ENCODE peak calls at places on chromosome 18, in ten cellular contexts. One of them, this sample, is unnamed.

GRCh38 chr18:23992119-23992940 is 22.2 kb upstream of the TTC39C start:
- DNase-seq in mesendoderm: no peak
- DNase-seq in foreskin fibroblast: no peak
- DNase-seq in activated CD8-positive, alpha-beta memory T cell treated with anti-CD3 and anti-CD28 coated beads for 24 hours: no peak
- DNase-seq in cardiac fibroblast: no peak
- DNase-seq in astrocyte of the spinal cord: peak; percentile 56
- DNase-seq in NCI-H774: peak; percentile 32
- DNase-seq in hepatocyte: no peak
- DNase-seq in T-helper 17 cell: peak; percentile 59
- DNase-seq in GM10248: no peak
- DNase-seq in this sample: peak; percentile 76

GRCh38 chr18:32300914-32301313 is 111.1 kb downstream of the MEP1B start:
- DNase-seq in mesendoderm: no peak
- DNase-seq in foreskin fibroblast: peak; percentile 72
- DNase-seq in activated CD8-positive, alpha-beta memory T cell treated with anti-CD3 and anti-CD28 coated beads for 24 hours: no peak
- DNase-seq in cardiac fibroblast: peak; percentile 84
- DNase-seq in astrocyte of the spinal cord: no peak
- DNase-seq in NCI-H774: no peak
- DNase-seq in hepatocyte: no peak
- DNase-seq in T-helper 17 cell: no peak
- DNase-seq in GM10248: no peak
- DNase-seq in this sample: no peak

GRCh38 chr18:31619291-31619690 is 27.6 kb downstream of the TTR start:
- DNase-seq in mesendoderm: no peak
- DNase-seq in foreskin fibroblast: no peak
- DNase-seq in activated CD8-positive, alpha-beta memory T cell treated with anti-CD3 and anti-CD28 coated beads for 24 hours: no peak
- DNase-seq in cardiac fibroblast: no peak
- DNase-seq in astrocyte of the spinal cord: no peak
- DNase-seq in NCI-H774: no peak
- DNase-seq in hepatocyte: no peak
- DNase-seq in T-helper 17 cell: no peak
- DNase-seq in GM10248: no peak
- DNase-seq in this sample: no peak

GRCh38 chr18:62324355-62324828 is 718 bp upstream of the TNFRSF11A start:
- DNase-seq in mesendoderm: peak; percentile 32
- DNase-seq in foreskin fibroblast: peak; percentile 25
- DNase-seq in activated CD8-positive, alpha-beta memory T cell treated with anti-CD3 and anti-CD28 coated beads for 24 hours: no peak
- DNase-seq in cardiac fibroblast: no peak
- DNase-seq in astrocyte of the spinal cord: no peak
- DNase-seq in NCI-H774: no peak
- DNase-seq in hepatocyte: no peak
- DNase-seq in T-helper 17 cell: no peak
- DNase-seq in GM10248: no peak
- DNase-seq in this sample: no peak

GRCh38 chr18:63089041-63089440 is 230.5 kb downstream of the BCL2 start:
- DNase-seq in mesendoderm: no peak
- DNase-seq in foreskin fibroblast: no peak
- DNase-seq in activated CD8-positive, alpha-beta memory T cell treated with anti-CD3 and anti-CD28 coated beads for 24 hours: no peak
- DNase-seq in cardiac fibroblast: no peak
- DNase-seq in astrocyte of the spinal cord: no peak
- DNase-seq in NCI-H774: no peak
- DNase-seq in hepatocyte: no peak
- DNase-seq in T-helper 17 cell: no peak
- DNase-seq in GM10248: no peak
- DNase-seq in this sample: no peak

GRCh38 chr18:9823805-9824473 is 61.8 kb upstream of the TXNDC2 start:
- DNase-seq in mesendoderm: no peak
- DNase-seq in foreskin fibroblast: peak; percentile 35
- DNase-seq in activated CD8-positive, alpha-beta memory T cell treated with anti-CD3 and anti-CD28 coated beads for 24 hours: no peak
- DNase-seq in cardiac fibroblast: no peak
- DNase-seq in astrocyte of the spinal cord: peak; percentile 87
- DNase-seq in NCI-H774: no peak
- DNase-seq in hepatocyte: no peak
- DNase-seq in T-helper 17 cell: no peak
- DNase-seq in GM10248: no peak
- DNase-seq in this sample: peak; percentile 54

GRCh38 chr18:58102875-58103274 is 58.8 kb downstream of the NEDD4L start:
- DNase-seq in mesendoderm: no peak
- DNase-seq in foreskin fibroblast: no peak
- DNase-seq in activated CD8-positive, alpha-beta memory T cell treated with anti-CD3 and anti-CD28 coated beads for 24 hours: no peak
- DNase-seq in cardiac fibroblast: no peak
- DNase-seq in astrocyte of the spinal cord: no peak
- DNase-seq in NCI-H774: no peak
- DNase-seq in hepatocyte: no peak
- DNase-seq in T-helper 17 cell: no peak
- DNase-seq in GM10248: no peak
- DNase-seq in this sample: no peak

GRCh38 chr18:48514786-48515185 is 24.0 kb upstream of the CTIF start:
- DNase-seq in mesendoderm: no peak
- DNase-seq in foreskin fibroblast: no peak
- DNase-seq in activated CD8-positive, alpha-beta memory T cell treated with anti-CD3 and anti-CD28 coated beads for 24 hours: no peak
- DNase-seq in cardiac fibroblast: no peak
- DNase-seq in astrocyte of the spinal cord: peak; percentile 26
- DNase-seq in NCI-H774: no peak
- DNase-seq in hepatocyte: no peak
- DNase-seq in T-helper 17 cell: no peak
- DNase-seq in GM10248: no peak
- DNase-seq in this sample: no peak

GRCh38 chr18:72468011-72468710 is 76.0 kb downstream of the CBLN2 start:
- DNase-seq in mesendoderm: peak; percentile 18
- DNase-seq in foreskin fibroblast: peak; percentile 5
- DNase-seq in activated CD8-positive, alpha-beta memory T cell treated with anti-CD3 and anti-CD28 coated beads for 24 hours: no peak
- DNase-seq in cardiac fibroblast: no peak
- DNase-seq in astrocyte of the spinal cord: no peak
- DNase-seq in NCI-H774: no peak
- DNase-seq in hepatocyte: no peak
- DNase-seq in T-helper 17 cell: no peak
- DNase-seq in GM10248: no peak
- DNase-seq in this sample: no peak

GRCh38 chr18:37457337-37457736 is 108.3 kb downstream of the CELF4 start:
- DNase-seq in mesendoderm: no peak
- DNase-seq in foreskin fibroblast: no peak
- DNase-seq in activated CD8-positive, alpha-beta memory T cell treated with anti-CD3 and anti-CD28 coated beads for 24 hours: no peak
- DNase-seq in cardiac fibroblast: no peak
- DNase-seq in astrocyte of the spinal cord: no peak
- DNase-seq in NCI-H774: no peak
- DNase-seq in hepatocyte: no peak
- DNase-seq in T-helper 17 cell: no peak
- DNase-seq in GM10248: no peak
- DNase-seq in this sample: no peak

GRCh38 chr18:79687806-79688205 is 8.2 kb downstream of the CTDP1 start:
- DNase-seq in mesendoderm: no peak
- DNase-seq in foreskin fibroblast: peak; percentile 20
- DNase-seq in activated CD8-positive, alpha-beta memory T cell treated with anti-CD3 and anti-CD28 coated beads for 24 hours: peak; percentile 51
- DNase-seq in cardiac fibroblast: peak; percentile 42
- DNase-seq in astrocyte of the spinal cord: peak; percentile 78
- DNase-seq in NCI-H774: no peak
- DNase-seq in hepatocyte: no peak
- DNase-seq in T-helper 17 cell: no peak
- DNase-seq in GM10248: no peak
- DNase-seq in this sample: peak; percentile 67

GRCh38 chr18:79877163-79878091 is 74.0 kb downstream of the SLC66A2 start:
- DNase-seq in mesendoderm: peak; percentile 12
- DNase-seq in foreskin fibroblast: peak; percentile 9
- DNase-seq in activated CD8-positive, alpha-beta memory T cell treated with anti-CD3 and anti-CD28 coated beads for 24 hours: peak; percentile 28
- DNase-seq in cardiac fibroblast: no peak
- DNase-seq in astrocyte of the spinal cord: no peak
- DNase-seq in NCI-H774: no peak
- DNase-seq in hepatocyte: no peak
- DNase-seq in T-helper 17 cell: no peak
- DNase-seq in GM10248: no peak
- DNase-seq in this sample: no peak

GRCh38 chr18:23573948-23574431 is 12.3 kb downstream of the NPC1 start:
- DNase-seq in mesendoderm: peak; percentile 55
- DNase-seq in foreskin fibroblast: peak; percentile 67
- DNase-seq in activated CD8-positive, alpha-beta memory T cell treated with anti-CD3 and anti-CD28 coated beads for 24 hours: no peak
- DNase-seq in cardiac fibroblast: peak; percentile 86
- DNase-seq in astrocyte of the spinal cord: peak; percentile 72
- DNase-seq in NCI-H774: no peak
- DNase-seq in hepatocyte: peak; percentile 55
- DNase-seq in T-helper 17 cell: no peak
- DNase-seq in GM10248: no peak
- DNase-seq in this sample: peak; percentile 48

GRCh38 chr18:43571078-43571689 is 293.9 kb upstream of the SYT4 start:
- DNase-seq in mesendoderm: peak; percentile 51
- DNase-seq in foreskin fibroblast: peak; percentile 67
- DNase-seq in activated CD8-positive, alpha-beta memory T cell treated with anti-CD3 and anti-CD28 coated beads for 24 hours: no peak
- DNase-seq in cardiac fibroblast: peak; percentile 71
- DNase-seq in astrocyte of the spinal cord: peak; percentile 72
- DNase-seq in NCI-H774: peak; percentile 54
- DNase-seq in hepatocyte: peak; percentile 67
- DNase-seq in T-helper 17 cell: no peak
- DNase-seq in GM10248: no peak
- DNase-seq in this sample: peak; percentile 29

GRCh38 chr18:3151379-3152264 is 68.1 kb downstream of the MYOM1 start:
- DNase-seq in mesendoderm: peak; percentile 47
- DNase-seq in foreskin fibroblast: peak; percentile 65
- DNase-seq in activated CD8-positive, alpha-beta memory T cell treated with anti-CD3 and anti-CD28 coated beads for 24 hours: no peak
- DNase-seq in cardiac fibroblast: peak; percentile 55
- DNase-seq in astrocyte of the spinal cord: peak; percentile 33
- DNase-seq in NCI-H774: peak; percentile 33
- DNase-seq in hepatocyte: peak; percentile 35
- DNase-seq in T-helper 17 cell: no peak
- DNase-seq in GM10248: peak; percentile 65
- DNase-seq in this sample: peak; percentile 24

GRCh38 chr18:70234667-70235459 is 29.4 kb upstream of the RTTN start:
- DNase-seq in mesendoderm: peak; percentile 67
- DNase-seq in foreskin fibroblast: no peak
- DNase-seq in activated CD8-positive, alpha-beta memory T cell treated with anti-CD3 and anti-CD28 coated beads for 24 hours: no peak
- DNase-seq in cardiac fibroblast: peak; percentile 68
- DNase-seq in astrocyte of the spinal cord: no peak
- DNase-seq in NCI-H774: no peak
- DNase-seq in hepatocyte: no peak
- DNase-seq in T-helper 17 cell: no peak
- DNase-seq in GM10248: no peak
- DNase-seq in this sample: no peak

This sample was measured in H4.